ENCODE peak calls at places on chromosomes 2 and 18, in six cellular contexts. N is lung; A is mucosa of descending colon; U is Panc1; O is body of pancreas; P is CD4-positive, alpha-beta T cell. M is an unnamed sample.

GRCh38 chr2:40329739-40330047 is 122.2 kb downstream of the SLC8A1 start:
- DNase-seq in N (no peak), A (no peak), U (no peak), O (no peak), P (no peak), M (no peak)

GRCh38 chr18:70175216-70175615 is 30.3 kb downstream of the RTTN start:
- DNase-seq in N (no peak), A (no peak), U (no peak), O (no peak), P (no peak), M (no peak)

GRCh38 chr2:218362606-218363005 is 5.9 kb downstream of the CATIP start:
- DNase-seq in N (no peak), A (no peak), U (no peak), O (no peak), P (no peak), M (no peak)

GRCh38 chr2:171958475-171958874 is 36.2 kb downstream of the HAT1 start:
- DNase-seq in N (no peak), A (no peak), U (no peak), O (no peak), P (no peak), M (no peak)

GRCh38 chr2:24439971-24440340 is 51.1 kb upstream of the NCOA1 start:
- DNase-seq in N (no peak), A (no peak), U (no peak), O (no peak), P (no peak), M (no peak)

GRCh38 chr2:151637284-151637781 is 96.9 kb downstream of the NEB start:
- DNase-seq in N (no peak), A (peak), U (no peak), O (peak), P (peak), M (no peak)

GRCh38 chr2:239720411-239721365 is 304.5 kb downstream of the NDUFA10 start:
- DNase-seq in N (no peak), A (no peak), U (no peak), O (no peak), P (no peak), M (peak)

GRCh38 chr2:33022989-33023731 is 76.4 kb downstream of the LTBP1 start:
- DNase-seq in N (no peak), A (no peak), U (peak), O (no peak), P (no peak), M (no peak)

GRCh38 chr2:15826273-15826717 is 114.1 kb upstream of the MYCN start:
- DNase-seq in N (no peak), A (peak), U (no peak), O (no peak), P (no peak), M (no peak)

GRCh38 chr2:64212346-64212745 is 68.1 kb upstream of the PELI1 start:
- DNase-seq in N (peak), A (no peak), U (no peak), O (peak), P (no peak), M (no peak)

GRCh38 chr2:74507926-74508520 is 528 bp upstream of the PCGF1 start:
- DNase-seq in N (no peak), A (peak), U (no peak), O (no peak), P (no peak), M (no peak)

GRCh38 chr18:57430166-57430958 is 4.8 kb upstream of the ONECUT2 start:
- DNase-seq in N (no peak), A (no peak), U (no peak), O (no peak), P (no peak), M (no peak)

GRCh38 chr18:37554399-37554787 is 11.2 kb downstream of the CELF4 start:
- DNase-seq in N (no peak), A (no peak), U (no peak), O (no peak), P (no peak), M (no peak)

GRCh38 chr2:60745761-60746160 is 10.3 kb upstream of the PAPOLG start:
- DNase-seq in N (no peak), A (no peak), U (no peak), O (no peak), P (no peak), M (no peak)

GRCh38 chr18:33837191-33837590 is 259.2 kb downstream of the ASXL3 start:
- DNase-seq in N (no peak), A (no peak), U (no peak), O (no peak), P (no peak), M (no peak)

GRCh38 chr2:26609839-26610277 is 31.3 kb downstream of the CIB4 start:
- DNase-seq in N (no peak), A (no peak), U (no peak), O (peak), P (no peak), M (peak)

GRCh38 chr18:8798996-8799395 is 93.6 kb downstream of the MTCL1 start:
- DNase-seq in N (no peak), A (peak), U (no peak), O (no peak), P (no peak), M (no peak)

GRCh38 chr2:232721882-232722281 is 24.8 kb downstream of the GIGYF2 start:
- DNase-seq in N (no peak), A (no peak), U (no peak), O (no peak), P (no peak), M (no peak)

GRCh38 chr2:207469953-207470699 is 59.6 kb upstream of the CREB1 start:
- DNase-seq in N (no peak), A (no peak), U (no peak), O (no peak), P (no peak), M (no peak)

GRCh38 chr2:203626952-203627681 is 79.3 kb upstream of the CD28 start:
- DNase-seq in N (no peak), A (no peak), U (no peak), O (no peak), P (no peak), M (no peak)

GRCh38 chr2:120600786-120601185 is 134.9 kb upstream of the GLI2 start:
- DNase-seq in N (no peak), A (no peak), U (no peak), O (no peak), P (no peak), M (no peak)

GRCh38 chr2:168295051-168295450 is 47.7 kb upstream of the STK39 start:
- DNase-seq in N (no peak), A (peak), U (no peak), O (no peak), P (no peak), M (no peak)

GRCh38 chr2:168300460-168300859 is 53.1 kb upstream of the STK39 start:
- DNase-seq in N (no peak), A (no peak), U (no peak), O (no peak), P (no peak), M (no peak)
- TF ChIP-seq CTCF in N (no peak), A (no peak), U (no peak), O (no peak), P (no peak), M (no peak)

DNA sequence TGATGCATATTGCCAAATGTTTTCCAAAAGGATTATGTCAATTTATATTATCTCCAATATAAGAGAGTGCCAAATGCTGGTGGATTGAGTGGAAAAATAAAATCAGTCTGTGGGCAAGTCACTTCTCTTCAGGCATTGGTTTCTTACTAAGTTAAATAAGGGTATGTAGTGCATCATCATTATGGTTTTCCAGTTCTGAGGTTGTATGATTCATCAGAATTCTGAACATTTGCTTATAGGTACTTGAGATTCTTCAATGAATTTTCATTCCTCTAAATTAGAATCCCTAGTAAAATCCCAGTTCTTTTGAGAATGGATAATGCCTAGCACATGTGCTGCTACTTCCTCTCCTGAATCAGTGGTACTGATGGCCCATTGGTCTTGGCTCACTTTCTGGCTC is 188.9 kb upstream of the OSR1 start:
- DNase-seq in N (no peak), A (no peak), U (no peak), O (no peak), P (no peak), M (no peak)
- TF ChIP-seq CTCF in N (no peak), A (no peak), U (no peak), O (no peak), P (no peak), M (no peak)

DNA sequence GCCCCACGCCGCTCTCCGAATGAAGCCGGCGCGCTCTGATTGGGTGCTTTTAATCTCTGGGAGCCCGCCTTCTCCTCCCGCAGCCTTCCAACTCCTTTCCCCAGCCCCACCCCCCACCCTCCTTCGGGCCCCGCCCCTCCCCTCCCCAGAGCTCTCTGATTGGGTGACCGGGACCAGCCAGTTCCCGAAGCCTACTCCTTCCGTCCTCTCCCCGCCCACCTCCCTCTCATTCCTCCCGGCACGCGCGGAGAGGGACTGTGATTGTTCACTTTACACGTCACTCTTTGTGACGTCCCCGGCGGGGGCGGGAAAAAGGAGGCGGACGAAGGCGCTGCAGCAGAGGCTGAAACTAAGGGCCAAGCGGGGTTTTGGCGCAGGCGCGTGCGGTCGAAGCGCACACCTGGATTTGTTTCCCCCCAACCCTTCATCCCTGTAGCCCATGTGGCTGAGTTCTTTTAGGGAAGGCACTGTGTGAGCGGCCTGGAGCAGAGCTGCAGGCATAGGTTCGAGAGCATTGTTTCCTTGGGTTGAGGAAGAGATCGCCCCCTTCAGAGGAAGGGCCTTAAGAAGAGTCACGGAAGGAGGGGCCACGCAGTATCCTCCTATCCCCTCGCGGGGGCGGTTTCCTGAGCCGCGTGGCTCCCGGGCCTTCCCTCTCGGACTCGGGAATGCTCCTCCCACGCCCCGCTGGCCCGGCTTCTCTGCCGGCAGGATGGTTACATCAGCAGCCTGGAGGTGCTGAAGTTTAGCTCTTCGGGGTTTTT is at the start of gene MEX3C:
- DNase-seq in N (peak), A (peak), U (peak), O (peak), P (peak), M (peak)
- TF ChIP-seq CTCF in N (no peak), A (peak), U (no peak), O (no peak), P (peak), M (peak)

GRCh38 chr2:43400508-43400907 is 174.1 kb upstream of the ZFP36L2 start:
- DNase-seq in N (no peak), A (no peak), U (no peak), O (no peak), P (no peak), M (no peak)
- TF ChIP-seq CTCF in N (no peak), A (no peak), U (no peak), O (no peak), P (no peak), M (peak)